ENCODE peak calls at places on chromosomes 7 and 10, in seven cellular contexts. Q is fibroblast of the conjunctiva; O is kidney glomerular epithelial cell; F is activated naive CD4-positive, alpha-beta T cell treated with anti-CD3 and anti-CD28 coated beads, Interleukin-2, amount 50 U/mL, for 16 hours; S is hepatic stellate cell; V is NAMALWA; M is endodermal cell. B is an unnamed sample.

GRCh38 chr10:6237189-6237496 is 34.4 kb downstream of the PFKFB3 start:
- DNase-seq in Q (no peak), O (no peak), F (no peak), S (no peak), V (no peak), M (peak; percentile 48), B (no peak)

GRCh38 chr10:48608279-48608681 is 3.4 kb upstream of the ARHGAP22 start:
- DNase-seq in Q (no peak), O (no peak), F (no peak), S (no peak), V (peak; percentile 80), M (peak; percentile 91), B (peak; percentile 79)

GRCh38 chr10:114552050-114552449 is 106.0 kb downstream of the ABLIM1 start:
- DNase-seq in Q (no peak), O (no peak), F (no peak), S (no peak), V (no peak), M (no peak), B (no peak)

GRCh38 chr7:129553861-129554530 is 51.7 kb downstream of the SMKR1 start:
- DNase-seq in Q (no peak), O (no peak), F (peak; percentile 45), S (peak; percentile 18), V (peak; percentile 67), M (no peak), B (no peak)

GRCh38 chr10:123303581-123303980 is 149.4 kb downstream of the BUB3 start:
- DNase-seq in Q (no peak), O (no peak), F (no peak), S (no peak), V (no peak), M (no peak), B (no peak)

GRCh38 chr7:130899638-130900401 is 165.8 kb upstream of the KLF14 start:
- DNase-seq in Q (no peak), O (no peak), F (no peak), S (no peak), V (no peak), M (no peak), B (no peak)

GRCh38 chr10:36017141-36017540 is 375.0 kb upstream of the FZD8 start:
- DNase-seq in Q (no peak), O (no peak), F (no peak), S (no peak), V (no peak), M (no peak), B (no peak)

GRCh38 chr10:62817120-62817762 is 1.1 kb upstream of the EGR2 start:
- DNase-seq in Q (no peak), O (peak; percentile 52), F (peak; percentile 65), S (peak; percentile 35), V (no peak), M (peak; percentile 75), B (peak; percentile 15)

GRCh38 chr7:25949672-25950487 is 202.1 kb upstream of the NFE2L3 start:
- DNase-seq in Q (no peak), O (no peak), F (no peak), S (no peak), V (peak; percentile 52), M (peak; percentile 83), B (peak; percentile 73)

GRCh38 chr10:119602241-119603095 is 5.7 kb upstream of the TIAL1 start:
- DNase-seq in Q (no peak), O (no peak), F (no peak), S (peak; percentile 36), V (peak; percentile 55), M (peak; percentile 77), B (peak; percentile 67)

B was measured in mesendoderm.